ENCODE peak calls at places on chromosomes 13 and 19, in eight cellular contexts. Y is amniotic stem cell; D is H1; F is HAP-1; M is stimulated activated CD4-positive, alpha-beta T cell treated with anti-CD3 and anti-CD28 coated beads, Interleukin-2, amount 100 ng/mL, for 48 hours; S is naive thymus-derived CD4-positive, alpha-beta T cell; K is NCI-H1417 treated with DMSO at 0.1 percent for 48 hours; T is non-pigmented ciliary epithelial cell. X is an unnamed sample.

GRCh38 chr19:45463241-45463640 is 4.6 kb upstream of the FOSB start:
- DNase-seq in T (no peak), S (no peak), D (no peak), Y (no peak), F (no peak), K (no peak), M (no peak), X (no peak)

GRCh38 chr19:6564393-6564792 is 26.6 kb downstream of the CD70 start:
- DNase-seq in K (no peak), F (no peak), M (no peak), S (no peak), Y (no peak), D (no peak), T (no peak), X (no peak)

GRCh38 chr13:22939157-22939556 is 241.6 kb upstream of the SGCG start:
- DNase-seq in K (no peak), Y (no peak), T (no peak), S (no peak), M (no peak), F (no peak), D (no peak), X (no peak)

GRCh38 chr13:48094404-48094780 is 512 bp downstream of the MED4 start:
- DNase-seq in D (no peak), K (no peak), S (no peak), T (no peak), M (no peak), F (no peak), Y (no peak), X (no peak)

GRCh38 chr19:41998246-41999020 is 4.4 kb upstream of the ATP1A3 start:
- DNase-seq in D (no peak), T (no peak), F (no peak), K (no peak), Y (no peak), M (peak), S (no peak), X (peak)

GRCh38 chr13:47216176-47216822 is 319.4 kb upstream of the HTR2A start:
- DNase-seq in M (no peak), S (no peak), D (no peak), Y (no peak), F (no peak), K (no peak), T (peak), X (no peak)

GRCh38 chr19:1474011-1474764 is 4.8 kb downstream of the C19orf25 start:
- DNase-seq in K (no peak), M (no peak), F (no peak), D (no peak), T (no peak), S (no peak), Y (no peak), X (peak)

GRCh38 chr19:8445488-8446001 is 770 bp downstream of the HNRNPM start:
- DNase-seq in M (peak), T (no peak), S (peak), Y (no peak), K (no peak), F (no peak), D (no peak), X (peak)

GRCh38 chr19:44905437-44906160 is at the start of gene APOE:
- DNase-seq in T (no peak), D (peak), Y (no peak), M (no peak), S (no peak), K (no peak), F (no peak), X (peak)

GRCh38 chr13:102779426-102780159 is 6.0 kb upstream of the TEX30 start:
- DNase-seq in M (peak), Y (no peak), F (no peak), S (peak), T (no peak), K (no peak), D (no peak), X (no peak)

GRCh38 chr13:44273991-44274810 is 99.4 kb upstream of the SERP2 start:
- DNase-seq in M (peak), Y (peak), D (no peak), K (no peak), S (peak), T (no peak), F (no peak), X (no peak)

GRCh38 chr13:80040219-80040976 is 300.5 kb downstream of the SPRY2 start:
- DNase-seq in K (no peak), D (no peak), Y (peak), S (no peak), M (no peak), T (peak), F (no peak), X (no peak)

GRCh38 chr19:42064432-42064831 is 5.6 kb downstream of the GRIK5 start:
- DNase-seq in M (no peak), T (no peak), Y (no peak), F (no peak), K (no peak), D (no peak), S (no peak), X (no peak)

GRCh38 chr19:13985771-13986347 is 20.3 kb downstream of the RFX1 start:
- DNase-seq in T (no peak), M (no peak), K (no peak), D (no peak), Y (no peak), S (peak), F (no peak), X (no peak)

GRCh38 chr19:35095667-35096368 is 19.8 kb upstream of the FXYD3 start:
- DNase-seq in F (no peak), T (no peak), D (no peak), K (no peak), S (no peak), M (no peak), Y (no peak), X (no peak)

GRCh38 chr19:37905936-37906867 is at the start of gene WDR87:
- DNase-seq in F (peak), S (peak), M (peak), D (peak), T (no peak), K (no peak), Y (no peak), X (peak)